ENCODE peak calls at places on chromosomes 6 and 20, in eight cellular contexts. One of them, this sample, is unnamed.

GRCh38 chr6:149362289-149362688 is 37.8 kb upstream of the SUMO4 start:
- DNase-seq in LoVo: no peak
- DNase-seq in GM04504: no peak
- DNase-seq in mucosa of gallbladder: no peak
- DNase-seq in nephron progenitor cell: no peak
- DNase-seq in iPS-NIHi11: no peak
- DNase-seq in type B pancreatic cell: no peak
- DNase-seq in NCI-H1105: no peak
- DNase-seq in this sample: no peak

GRCh38 chr6:30060634-30060981 is 457 bp upstream of the POLR1H start:
- DNase-seq in LoVo: no peak
- DNase-seq in GM04504: no peak
- DNase-seq in mucosa of gallbladder: no peak
- DNase-seq in nephron progenitor cell: peak; percentile 46
- DNase-seq in iPS-NIHi11: peak; percentile 13
- DNase-seq in type B pancreatic cell: no peak
- DNase-seq in NCI-H1105: no peak
- DNase-seq in this sample: no peak

GRCh38 chr6:84687487-84687886 is 76.9 kb downstream of the TBX18 start:
- DNase-seq in LoVo: no peak
- DNase-seq in GM04504: peak; percentile 17
- DNase-seq in mucosa of gallbladder: no peak
- DNase-seq in nephron progenitor cell: no peak
- DNase-seq in iPS-NIHi11: no peak
- DNase-seq in type B pancreatic cell: no peak
- DNase-seq in NCI-H1105: no peak
- DNase-seq in this sample: peak; percentile 1

GRCh38 chr6:30612687-30613248 is 4.3 kb downstream of the PPP1R10 start:
- DNase-seq in LoVo: no peak
- DNase-seq in GM04504: no peak
- DNase-seq in mucosa of gallbladder: no peak
- DNase-seq in nephron progenitor cell: peak; percentile 18
- DNase-seq in iPS-NIHi11: no peak
- DNase-seq in type B pancreatic cell: no peak
- DNase-seq in NCI-H1105: no peak
- DNase-seq in this sample: no peak

GRCh38 chr6:29005183-29005885 is at the start of gene ZNF311:
- DNase-seq in LoVo: peak; percentile 81
- DNase-seq in GM04504: no peak
- DNase-seq in mucosa of gallbladder: peak; percentile 66
- DNase-seq in nephron progenitor cell: no peak
- DNase-seq in iPS-NIHi11: peak; percentile 66
- DNase-seq in type B pancreatic cell: no peak
- DNase-seq in NCI-H1105: no peak
- DNase-seq in this sample: no peak

GRCh38 chr6:149089508-149089907 is 228.0 kb upstream of the TAB2 start:
- DNase-seq in LoVo: no peak
- DNase-seq in GM04504: no peak
- DNase-seq in mucosa of gallbladder: no peak
- DNase-seq in nephron progenitor cell: peak; percentile 11
- DNase-seq in iPS-NIHi11: no peak
- DNase-seq in type B pancreatic cell: no peak
- DNase-seq in NCI-H1105: no peak
- DNase-seq in this sample: no peak

GRCh38 chr6:148146717-148147116 is 195.9 kb upstream of the SASH1 start:
- DNase-seq in LoVo: no peak
- DNase-seq in GM04504: no peak
- DNase-seq in mucosa of gallbladder: no peak
- DNase-seq in nephron progenitor cell: no peak
- DNase-seq in iPS-NIHi11: no peak
- DNase-seq in type B pancreatic cell: no peak
- DNase-seq in NCI-H1105: no peak
- DNase-seq in this sample: no peak

GRCh38 chr20:16147916-16148315 is 425.3 kb downstream of the KIF16B start:
- DNase-seq in LoVo: no peak
- DNase-seq in GM04504: no peak
- DNase-seq in mucosa of gallbladder: no peak
- DNase-seq in nephron progenitor cell: no peak
- DNase-seq in iPS-NIHi11: no peak
- DNase-seq in type B pancreatic cell: no peak
- DNase-seq in NCI-H1105: no peak
- DNase-seq in this sample: no peak

GRCh38 chr6:88492824-88493223 is 326.7 kb upstream of the CNR1 start:
- DNase-seq in LoVo: no peak
- DNase-seq in GM04504: peak; percentile 3
- DNase-seq in mucosa of gallbladder: no peak
- DNase-seq in nephron progenitor cell: no peak
- DNase-seq in iPS-NIHi11: peak; percentile 24
- DNase-seq in type B pancreatic cell: no peak
- DNase-seq in NCI-H1105: no peak
- DNase-seq in this sample: no peak

GRCh38 chr6:156658186-156658585 is 119.0 kb upstream of the ARID1B start:
- DNase-seq in LoVo: no peak
- DNase-seq in GM04504: peak; percentile 34
- DNase-seq in mucosa of gallbladder: no peak
- DNase-seq in nephron progenitor cell: no peak
- DNase-seq in iPS-NIHi11: no peak
- DNase-seq in type B pancreatic cell: no peak
- DNase-seq in NCI-H1105: peak; percentile 30
- DNase-seq in this sample: no peak

GRCh38 chr20:25310921-25311728 is 63.2 kb downstream of the PYGB start:
- DNase-seq in LoVo: no peak
- DNase-seq in GM04504: peak; percentile 78
- DNase-seq in mucosa of gallbladder: no peak
- DNase-seq in nephron progenitor cell: no peak
- DNase-seq in iPS-NIHi11: no peak
- DNase-seq in type B pancreatic cell: no peak
- DNase-seq in NCI-H1105: no peak
- DNase-seq in this sample: no peak

GRCh38 chr6:3751019-3751729 is at the start of gene PXDC1:
- DNase-seq in LoVo: no peak
- DNase-seq in GM04504: no peak
- DNase-seq in mucosa of gallbladder: no peak
- DNase-seq in nephron progenitor cell: peak; percentile 46
- DNase-seq in iPS-NIHi11: peak; percentile 41
- DNase-seq in type B pancreatic cell: no peak
- DNase-seq in NCI-H1105: no peak
- DNase-seq in this sample: no peak

GRCh38 chr20:34075647-34076046 is 36.4 kb downstream of the EIF2S2 start:
- DNase-seq in LoVo: no peak
- DNase-seq in GM04504: no peak
- DNase-seq in mucosa of gallbladder: no peak
- DNase-seq in nephron progenitor cell: no peak
- DNase-seq in iPS-NIHi11: peak; percentile 62
- DNase-seq in type B pancreatic cell: no peak
- DNase-seq in NCI-H1105: no peak
- DNase-seq in this sample: no peak

GRCh38 chr6:69622924-69623323 is 173.9 kb downstream of the LMBRD1 start:
- DNase-seq in LoVo: no peak
- DNase-seq in GM04504: no peak
- DNase-seq in mucosa of gallbladder: no peak
- DNase-seq in nephron progenitor cell: peak; percentile 4
- DNase-seq in iPS-NIHi11: peak; percentile 29
- DNase-seq in type B pancreatic cell: no peak
- DNase-seq in NCI-H1105: no peak
- DNase-seq in this sample: no peak

GRCh38 chr6:84284428-84285033 is 57.1 kb upstream of the CEP162 start:
- DNase-seq in LoVo: no peak
- DNase-seq in GM04504: no peak
- DNase-seq in mucosa of gallbladder: no peak
- DNase-seq in nephron progenitor cell: no peak
- DNase-seq in iPS-NIHi11: peak; percentile 27
- DNase-seq in type B pancreatic cell: no peak
- DNase-seq in NCI-H1105: no peak
- DNase-seq in this sample: peak; percentile 13

GRCh38 chr20:17868146-17868545 is 100.4 kb downstream of the SNX5 start:
- DNase-seq in LoVo: no peak
- DNase-seq in GM04504: no peak
- DNase-seq in mucosa of gallbladder: no peak
- DNase-seq in nephron progenitor cell: no peak
- DNase-seq in iPS-NIHi11: no peak
- DNase-seq in type B pancreatic cell: no peak
- DNase-seq in NCI-H1105: no peak
- DNase-seq in this sample: peak; percentile 33

GRCh38 chr20:17524551-17524950 is 6.6 kb downstream of the BFSP1 start:
- DNase-seq in LoVo: no peak
- DNase-seq in GM04504: no peak
- DNase-seq in mucosa of gallbladder: no peak
- DNase-seq in nephron progenitor cell: no peak
- DNase-seq in iPS-NIHi11: no peak
- DNase-seq in type B pancreatic cell: no peak
- DNase-seq in NCI-H1105: no peak
- DNase-seq in this sample: no peak

GRCh38 chr6:122753688-122754056 is 25.8 kb upstream of the FABP7 start:
- DNase-seq in LoVo: no peak
- DNase-seq in GM04504: no peak
- DNase-seq in mucosa of gallbladder: no peak
- DNase-seq in nephron progenitor cell: no peak
- DNase-seq in iPS-NIHi11: no peak
- DNase-seq in type B pancreatic cell: no peak
- DNase-seq in NCI-H1105: no peak
- DNase-seq in this sample: no peak

GRCh38 chr6:137230547-137230946 is 11.4 kb upstream of the IFNGR1 start:
- DNase-seq in LoVo: no peak
- DNase-seq in GM04504: no peak
- DNase-seq in mucosa of gallbladder: no peak
- DNase-seq in nephron progenitor cell: no peak
- DNase-seq in iPS-NIHi11: no peak
- DNase-seq in type B pancreatic cell: no peak
- DNase-seq in NCI-H1105: no peak
- DNase-seq in this sample: no peak

GRCh38 chr6:89927788-89928565 is 33.7 kb downstream of the GJA10 start:
- DNase-seq in LoVo: no peak
- DNase-seq in GM04504: no peak
- DNase-seq in mucosa of gallbladder: no peak
- DNase-seq in nephron progenitor cell: no peak
- DNase-seq in iPS-NIHi11: no peak
- DNase-seq in type B pancreatic cell: no peak
- DNase-seq in NCI-H1105: no peak
- DNase-seq in this sample: no peak

This sample was measured in NT2/D1.